ENCODE peak calls at places on chromosomes 13 and 19, in eight cellular contexts. S, K, Z, Y, Q, T, A and W are unnamed samples.

GRCh38 chr13:41589434-41589833 is 132.1 kb downstream of the RGCC start:
- DNase-seq in S (no peak), K (no peak), Z (no peak), Y (no peak), Q (no peak), T (no peak), A (no peak), W (no peak)

GRCh38 chr19:45769821-45770191 is 754 bp upstream of the SIX5 start:
- DNase-seq in S (peak), K (peak), Z (peak), Y (peak), Q (no peak), T (no peak), A (peak), W (no peak)

GRCh38 chr19:47445527-47445926 is 26.2 kb downstream of the SLC8A2 start:
- DNase-seq in S (no peak), K (no peak), Z (no peak), Y (peak), Q (no peak), T (no peak), A (no peak), W (no peak)

GRCh38 chr13:67763316-67763715 is 533.2 kb upstream of the PCDH9 start:
- DNase-seq in S (no peak), K (no peak), Z (no peak), Y (no peak), Q (no peak), T (no peak), A (no peak), W (no peak)

GRCh38 chr19:18513868-18514267 is 8.0 kb downstream of the ELL start:
- DNase-seq in S (no peak), K (no peak), Z (no peak), Y (no peak), Q (no peak), T (no peak), A (no peak), W (no peak)

GRCh38 chr19:42794751-42795150 is 29.3 kb upstream of the PSG8 start:
- DNase-seq in S (no peak), K (no peak), Z (peak), Y (no peak), Q (no peak), T (no peak), A (no peak), W (no peak)

GRCh38 chr13:67996101-67996500 is 766.0 kb upstream of the PCDH9 start:
- DNase-seq in S (no peak), K (no peak), Z (no peak), Y (no peak), Q (no peak), T (no peak), A (no peak), W (no peak)

GRCh38 chr19:48614436-48615144 is at the start of gene FAM83E:
- DNase-seq in S (peak), K (peak), Z (no peak), Y (no peak), Q (peak), T (no peak), A (no peak), W (peak)

GRCh38 chr13:98071316-98071715 is 71.6 kb upstream of the FARP1 start:
- DNase-seq in S (no peak), K (no peak), Z (no peak), Y (no peak), Q (no peak), T (no peak), A (no peak), W (no peak)

GRCh38 chr13:76229281-76229680 is 593.2 kb downstream of the LMO7 start:
- DNase-seq in S (no peak), K (no peak), Z (no peak), Y (no peak), Q (no peak), T (no peak), A (no peak), W (no peak)

GRCh38 chr19:11499890-11500420 is 5.7 kb downstream of the ZNF653 start:
- DNase-seq in S (no peak), K (no peak), Z (no peak), Y (no peak), Q (no peak), T (no peak), A (no peak), W (no peak)

GRCh38 chr19:53037101-53038097 is 7.1 kb upstream of the ERVV-2 start:
- DNase-seq in S (peak), K (no peak), Z (peak), Y (peak), Q (peak), T (no peak), A (peak), W (no peak)

GRCh38 chr13:97109841-97110492 is 112.2 kb upstream of the MBNL2 start:
- DNase-seq in S (peak), K (peak), Z (peak), Y (peak), Q (peak), T (peak), A (peak), W (peak)

GRCh38 chr19:5547881-5548280 is 19.9 kb downstream of the TINCR start:
- DNase-seq in S (peak), K (peak), Z (peak), Y (peak), Q (peak), T (no peak), A (no peak), W (peak)

GRCh38 chr13:29484236-29484635 is 111.3 kb downstream of the SLC7A1 start:
- DNase-seq in S (peak), K (no peak), Z (no peak), Y (peak), Q (no peak), T (no peak), A (no peak), W (no peak)

GRCh38 chr13:74115138-74115537 is 19.1 kb downstream of the KLF12 start:
- DNase-seq in S (no peak), K (no peak), Z (peak), Y (no peak), Q (no peak), T (no peak), A (no peak), W (no peak)

GRCh38 chr19:35155441-35155840 is 906 bp downstream of the FXYD5 start:
- DNase-seq in S (no peak), K (no peak), Z (no peak), Y (peak), Q (no peak), T (no peak), A (no peak), W (peak)

GRCh38 chr13:97275265-97275664 is 53.1 kb downstream of the MBNL2 start:
- DNase-seq in S (no peak), K (no peak), Z (peak), Y (no peak), Q (peak), T (no peak), A (no peak), W (no peak)

GRCh38 chr13:98798849-98799645 is 46.6 kb upstream of the SLC15A1 start:
- DNase-seq in S (no peak), K (no peak), Z (peak), Y (no peak), Q (no peak), T (no peak), A (no peak), W (no peak)

GRCh38 chr13:25422153-25422552 is 50.4 kb downstream of the ATP8A2 start:
- DNase-seq in S (no peak), K (no peak), Z (no peak), Y (no peak), Q (no peak), T (no peak), A (no peak), W (no peak)

GRCh38 chr13:78657699-78658629 is 991 bp downstream of the OBI1 start:
- DNase-seq in S (no peak), K (no peak), Z (peak), Y (no peak), Q (peak), T (no peak), A (no peak), W (peak)

GRCh38 chr13:42071667-42072419 is 23.4 kb downstream of the DGKH start:
- DNase-seq in S (no peak), K (no peak), Z (peak), Y (no peak), Q (no peak), T (no peak), A (no peak), W (no peak)

GRCh38 chr19:30374791-30375650 is 2.8 kb downstream of the ZNF536 start:
- DNase-seq in S (peak), K (no peak), Z (no peak), Y (peak), Q (no peak), T (no peak), A (no peak), W (no peak)

GRCh38 chr13:60838581-60838980 is 441.6 kb downstream of the TDRD3 start:
- DNase-seq in S (no peak), K (no peak), Z (no peak), Y (no peak), Q (no peak), T (no peak), A (no peak), W (no peak)

GRCh38 chr19:55699221-55699620 is 24.2 kb downstream of the EPN1 start:
- DNase-seq in S (no peak), K (no peak), Z (no peak), Y (no peak), Q (no peak), T (no peak), A (peak), W (no peak)

DNA sequence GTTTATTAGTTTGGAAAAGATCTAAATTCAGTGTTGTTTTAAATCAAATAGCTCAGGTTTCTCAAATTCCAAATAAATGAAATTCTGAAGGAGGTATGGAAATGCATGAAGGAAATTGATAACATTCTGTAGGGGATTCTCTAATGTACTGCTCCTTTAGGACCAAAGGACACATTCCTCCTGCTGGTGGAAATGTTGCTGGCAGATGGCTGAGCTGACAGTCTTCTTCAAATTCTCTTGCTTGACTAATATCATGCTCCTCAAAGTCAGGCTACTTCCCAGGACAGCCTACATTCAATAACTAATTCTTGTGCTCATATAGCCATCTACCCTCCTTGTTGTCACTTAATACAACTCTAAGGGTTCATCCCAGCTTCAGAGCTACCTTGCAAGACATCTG is 1118.5 kb downstream of the PCDH9 start:
- DNase-seq in S (no peak), K (no peak), Z (no peak), Y (peak), Q (no peak), T (no peak), A (no peak), W (no peak)
- TF ChIP-seq CTCF in S (peak), K (no peak), Z (no peak), Y (peak), Q (no peak), T (no peak), A (no peak), W (no peak)

DNA sequence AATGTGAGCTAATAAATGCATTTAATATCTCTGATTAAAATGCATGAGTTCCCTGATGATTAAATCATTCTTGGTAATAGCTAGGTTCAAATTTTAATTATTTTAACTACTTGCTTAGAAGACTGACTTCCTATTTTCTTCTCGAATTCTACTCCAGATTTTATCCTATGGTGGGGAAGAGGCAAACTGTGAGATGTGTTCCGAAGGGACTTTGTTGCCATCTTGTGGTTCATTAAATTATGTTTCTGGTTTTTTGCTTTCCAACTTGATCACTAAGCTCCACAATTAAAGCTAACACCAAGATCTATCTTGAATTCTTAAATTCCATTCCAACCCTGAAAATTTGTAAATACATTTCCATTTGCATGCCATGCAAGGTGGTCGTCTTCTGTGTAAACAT is 538.4 kb upstream of the PCDH20 start:
- DNase-seq in S (peak), K (no peak), Z (peak), Y (no peak), Q (no peak), T (no peak), A (no peak), W (no peak)
- TF ChIP-seq CTCF in S (peak), K (no peak), Z (no peak), Y (no peak), Q (peak), T (peak), A (no peak), W (no peak)

DNA sequence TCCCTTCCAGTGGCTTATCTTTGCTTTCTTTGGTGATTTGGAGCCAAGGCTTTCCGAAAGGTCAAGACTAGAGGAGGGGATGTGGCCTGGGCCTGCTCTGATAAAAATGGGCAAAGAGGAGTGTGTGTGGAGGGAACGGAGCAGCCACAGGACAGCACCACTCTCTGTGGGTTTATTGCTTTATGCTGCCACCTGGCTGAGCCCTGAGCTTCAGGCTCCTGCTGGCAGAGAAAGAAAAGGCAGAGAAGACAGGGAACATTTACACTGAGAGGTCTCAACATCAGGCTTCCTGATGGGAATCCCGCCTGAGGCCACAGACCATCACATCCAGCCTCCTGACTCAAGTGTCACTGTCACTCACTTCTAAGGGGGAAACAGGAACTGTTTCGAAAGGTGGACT is 9.2 kb upstream of the GSX1 start:
- DNase-seq in S (peak), K (no peak), Z (peak), Y (no peak), Q (peak), T (no peak), A (peak), W (no peak)
- TF ChIP-seq CTCF in S (peak), K (no peak), Z (peak), Y (no peak), Q (peak), T (peak), A (no peak), W (peak)

DNA sequence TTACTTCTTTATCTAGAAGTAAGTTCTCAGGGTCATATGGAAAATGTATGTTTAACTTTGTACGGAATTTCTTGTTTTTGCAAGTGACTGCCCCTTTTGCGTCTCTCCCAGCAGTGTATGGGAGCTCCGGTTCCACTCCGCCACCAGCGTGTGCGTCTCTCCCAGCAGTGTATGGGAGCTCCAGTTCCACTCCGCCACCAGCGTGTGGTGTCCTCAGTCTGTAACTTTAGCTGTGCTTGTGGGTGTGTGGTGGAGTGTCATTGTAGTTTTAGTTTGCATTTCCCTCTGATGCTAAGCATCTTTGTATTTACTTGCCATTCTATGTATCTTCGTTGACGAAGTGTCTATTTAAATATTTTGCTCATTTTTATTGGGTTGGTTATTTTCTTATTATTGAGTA is 2.4 kb downstream of the CUL4A start:
- DNase-seq in S (peak), K (no peak), Z (no peak), Y (peak), Q (peak), T (no peak), A (no peak), W (no peak)
- TF ChIP-seq CTCF in S (peak), K (no peak), Z (peak), Y (no peak), Q (no peak), T (peak), A (no peak), W (no peak)

GRCh38 chr13:19362946-19363510 is 181.4 kb upstream of the TUBA3C start:
- DNase-seq in S (no peak), K (no peak), Z (no peak), Y (no peak), Q (no peak), T (no peak), A (no peak), W (no peak)
- TF ChIP-seq CTCF in S (no peak), K (no peak), Z (no peak), Y (no peak), Q (no peak), T (no peak), A (no peak), W (no peak)

DNA sequence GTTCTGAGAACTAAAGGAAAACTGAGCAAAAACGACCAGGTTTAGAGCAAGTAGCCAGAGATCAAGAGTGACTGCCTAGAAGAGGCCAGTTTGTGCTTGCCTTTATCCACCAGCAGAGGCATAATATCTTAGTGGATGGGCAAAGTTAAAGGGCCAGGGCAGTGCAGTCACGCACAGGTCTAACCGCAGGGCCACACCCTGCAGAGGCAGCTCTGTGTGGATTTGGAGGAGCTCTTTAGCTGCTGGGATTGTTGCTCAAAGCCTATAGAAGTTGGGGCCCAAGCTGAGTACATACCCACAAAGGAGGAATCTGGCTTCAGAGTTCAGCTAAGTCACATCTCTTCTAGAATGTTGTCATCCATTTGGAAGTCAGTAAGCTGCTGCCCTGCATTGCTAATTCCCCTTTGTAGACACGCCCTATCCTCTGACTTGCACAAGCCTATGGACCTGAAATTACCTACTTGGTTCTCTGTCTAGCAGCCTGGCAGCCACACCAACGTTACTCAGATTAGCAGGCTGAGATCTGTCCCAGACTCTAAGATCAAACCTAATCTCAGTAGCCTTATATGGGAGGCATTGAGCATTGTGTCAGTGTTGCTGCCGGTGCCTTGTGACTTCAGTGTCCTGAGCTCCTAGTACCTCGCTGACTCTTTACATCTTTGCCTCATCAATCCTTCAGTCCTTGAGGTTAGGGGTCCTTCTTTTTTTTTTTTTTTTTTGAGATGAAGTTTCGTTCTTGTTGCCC is 102.9 kb upstream of the STARD13 start:
- DNase-seq in S (no peak), K (no peak), Z (no peak), Y (no peak), Q (peak), T (no peak), A (no peak), W (no peak)
- TF ChIP-seq CTCF in S (no peak), K (no peak), Z (no peak), Y (no peak), Q (no peak), T (peak), A (no peak), W (no peak)

GRCh38 chr13:91046715-91047327 is 300.7 kb upstream of the MIR17HG start:
- DNase-seq in S (peak), K (no peak), Z (no peak), Y (no peak), Q (no peak), T (no peak), A (no peak), W (no peak)

GRCh38 chr13:91042870-91043269 is 304.6 kb upstream of the MIR17HG start:
- DNase-seq in S (no peak), K (no peak), Z (no peak), Y (no peak), Q (no peak), T (no peak), A (no peak), W (no peak)

DNA sequence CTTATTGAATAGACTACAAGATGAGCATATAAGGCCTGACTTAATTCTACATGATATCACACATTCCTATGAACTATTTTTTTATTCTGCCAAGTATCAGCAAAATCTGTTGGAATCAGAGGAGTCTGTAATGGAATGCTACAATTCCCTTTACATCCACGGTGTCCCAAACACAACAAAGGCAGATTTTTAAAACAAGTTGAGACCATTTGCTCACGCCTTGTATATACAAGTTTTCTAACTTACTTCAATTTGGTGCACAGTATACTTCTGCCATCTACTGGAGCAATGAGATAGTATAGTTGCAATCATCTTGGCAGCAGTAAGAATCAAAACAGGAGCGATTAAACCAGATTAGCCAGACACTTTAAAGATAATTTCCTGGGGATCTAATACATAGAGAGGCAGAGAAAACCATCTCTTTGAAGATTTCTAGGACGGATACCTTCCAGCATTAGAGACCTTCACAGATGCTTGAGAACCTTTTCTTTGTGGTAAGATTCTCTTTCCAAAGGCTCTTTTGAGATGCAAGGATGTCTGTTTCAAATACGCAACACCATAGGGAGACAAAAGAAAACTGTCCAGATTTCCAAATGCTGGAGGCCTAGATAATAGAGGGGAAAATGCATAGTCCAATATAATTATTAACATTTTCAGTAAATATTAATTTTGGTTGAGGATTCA is 302.0 kb upstream of the MIR17HG start:
- DNase-seq in S (peak), K (no peak), Z (no peak), Y (no peak), Q (no peak), T (no peak), A (no peak), W (peak)
- TF ChIP-seq CTCF in S (peak), K (no peak), Z (no peak), Y (no peak), Q (peak), T (peak), A (peak), W (peak)

GRCh38 chr19:4343056-4343844 is at the start of gene MPND:
- DNase-seq in S (peak), K (peak), Z (peak), Y (peak), Q (peak), T (peak), A (peak), W (peak)
- TF ChIP-seq CTCF in S (peak), K (peak), Z (peak), Y (no peak), Q (no peak), T (peak), A (no peak), W (no peak)